ENCODE peak calls at places on chromosomes 3 and 15, in nine cellular contexts. E, G, W, L, Z, B, Q, J and O are unnamed samples.
A peak's percentile ranks its signal among the peaks of the same experiment; 100 is the strongest.

GRCh38 chr3:44509393-44509921 is 32.0 kb upstream of the ZNF445 start:
- DNase-seq in E (no peak), W (no peak), Q (no peak), B (no peak), L (no peak), G (no peak), Z (no peak), J (no peak), O (no peak)

GRCh38 chr15:72135719-72136118 is 17.5 kb downstream of the SENP8 start:
- DNase-seq in Q (no peak), B (no peak), W (no peak), E (no peak), G (no peak), L (no peak), Z (no peak), J (no peak), O (no peak)

GRCh38 chr3:172192830-172193415 is 153.5 kb downstream of the FNDC3B start:
- DNase-seq in E (no peak), L (no peak), Q (no peak), J (no peak), B (no peak), G (no peak), Z (no peak), W (no peak), O (no peak)

GRCh38 chr15:42131826-42132806 is 24.3 kb downstream of the PLA2G4F start:
- DNase-seq in G (no peak), J (no peak), B (no peak), Q (no peak), Z (no peak), L (no peak), W (no peak), E (peak; percentile 21), O (no peak)

GRCh38 chr3:58010562-58010961 is 2.3 kb downstream of the FLNB start:
- DNase-seq in G (no peak), W (no peak), J (no peak), B (no peak), Q (no peak), Z (no peak), L (no peak), E (no peak), O (no peak)

GRCh38 chr3:118380576-118380975 is 654.1 kb downstream of the IGSF11 start:
- DNase-seq in L (no peak), J (no peak), W (no peak), Z (no peak), Q (no peak), E (no peak), B (no peak), G (no peak), O (no peak)

GRCh38 chr3:129130291-129130813 is 8.7 kb upstream of the RAB43 start:
- DNase-seq in Z (no peak), G (no peak), J (no peak), Q (no peak), W (no peak), B (no peak), L (no peak), E (no peak), O (no peak)

GRCh38 chr15:65366122-65366892 is 11.5 kb downstream of the IGDCC3 start:
- DNase-seq in Z (no peak), J (no peak), B (no peak), G (no peak), L (no peak), Q (no peak), E (no peak), W (no peak), O (no peak)

GRCh38 chr3:85709483-85709882 is 750.7 kb downstream of the CADM2 start:
- DNase-seq in Q (no peak), L (no peak), G (no peak), Z (no peak), J (no peak), B (no peak), W (no peak), E (no peak), O (no peak)

GRCh38 chr15:74669627-74670026 is 26.2 kb downstream of the EDC3 start:
- DNase-seq in B (no peak), W (no peak), Q (no peak), Z (no peak), E (no peak), G (no peak), L (no peak), J (no peak), O (no peak)